ENCODE peak calls at places on chromosomes 6 and 20, in ten cellular contexts. J is activated CD8-positive, alpha-beta memory T cell treated with anti-CD3 and anti-CD28 coated beads, Interleukin-2, amount 10 ng/mL, durations not matched to agents 7 days and 5 days; F is foreskin melanocyte; G is activated CD4-positive, alpha-beta T cell treated with anti-CD3 and anti-CD28 coated beads, Interleukin-2, amount 50 U/mL, for 24 hours; X is lower leg skin; M is activated T-helper 2 cell treated with anti-CD3 and anti-CD28 coated beads, Interferon-gamma antibody, Interleukin-2, Interleukin-4, amounts not matched to agents 10 μg/mL and 5 μg/mL and 100 μg/mL, durations not matched to agents 14 hours and 24 hours and 36 hours; Y is EL; H is stomach; I is stimulated activated CD4-positive, alpha-beta T cell treated with anti-CD3 and anti-CD28 coated beads, TNF-alpha, amount 100 ng/mL, for 24 hours; W is NCI-H1092 treated with DMSO at 0.1 percent for 48 hours. U is an unnamed sample.
A peak's percentile ranks its signal among the peaks of the same experiment; 100 is the strongest.

GRCh38 chr20:6765469-6766058 is 1.9 kb upstream of the BMP2 start:
- DNase-seq in J (no peak), F (peak; percentile 36), G (no peak), X (no peak), M (no peak), Y (peak; percentile 58), H (no peak), I (no peak), W (peak; percentile 84), U (peak; percentile 39)

GRCh38 chr6:16511048-16511660 is 250.1 kb downstream of the ATXN1 start:
- DNase-seq in J (no peak), F (peak; percentile 37), G (no peak), X (no peak), M (no peak), Y (peak; percentile 53), H (no peak), I (no peak), W (no peak), U (peak; percentile 21)

GRCh38 chr20:50554694-50555579 is 44.8 kb downstream of the PTPN1 start:
- DNase-seq in J (no peak), F (no peak), G (no peak), X (no peak), M (no peak), Y (no peak), H (no peak), I (no peak), W (no peak), U (no peak)

GRCh38 chr6:98525860-98526259 is 308.5 kb upstream of the POU3F2 start:
- DNase-seq in J (no peak), F (no peak), G (no peak), X (no peak), M (no peak), Y (no peak), H (no peak), I (no peak), W (no peak), U (no peak)

GRCh38 chr6:18515767-18516166 is 128.6 kb downstream of the RNF144B start:
- DNase-seq in J (no peak), F (peak; percentile 82), G (no peak), X (no peak), M (no peak), Y (peak; percentile 49), H (no peak), I (no peak), W (no peak), U (no peak)

GRCh38 chr6:72865467-72865866 is 243.6 kb downstream of the KCNQ5 start:
- DNase-seq in J (no peak), F (no peak), G (no peak), X (no peak), M (no peak), Y (peak; percentile 76), H (no peak), I (no peak), W (no peak), U (no peak)

GRCh38 chr6:11120273-11121005 is 8.9 kb upstream of the ERVFRD-1 start:
- DNase-seq in J (no peak), F (peak; percentile 57), G (no peak), X (no peak), M (no peak), Y (peak; percentile 47), H (no peak), I (no peak), W (no peak), U (no peak)

GRCh38 chr6:4732691-4733315 is 43.4 kb upstream of the CDYL start:
- DNase-seq in J (no peak), F (peak; percentile 53), G (no peak), X (peak; percentile 23), M (no peak), Y (peak; percentile 96), H (peak; percentile 44), I (no peak), W (peak; percentile 2), U (peak; percentile 24)

GRCh38 chr20:55097621-55098020 is 622.2 kb downstream of the DOK5 start:
- DNase-seq in J (no peak), F (no peak), G (no peak), X (no peak), M (no peak), Y (no peak), H (no peak), I (no peak), W (no peak), U (no peak)

GRCh38 chr20:48242623-48243022 is 457.3 kb upstream of the SULF2 start:
- DNase-seq in J (no peak), F (no peak), G (no peak), X (no peak), M (no peak), Y (no peak), H (no peak), I (no peak), W (no peak), U (no peak)

GRCh38 chr6:111793711-111794111 is 79.5 kb downstream of the FYN start:
- DNase-seq in J (peak; percentile 90), F (no peak), G (no peak), X (no peak), M (no peak), Y (no peak), H (peak; percentile 34), I (no peak), W (no peak), U (no peak)

U was measured in body of pancreas.